ENCODE peak calls at places on chromosomes 2 and 18, in eight cellular contexts. One of them, this sample, is unnamed.

GRCh38 chr2:6893876-6894482 is 16.4 kb downstream of the RSAD2 start:
- DNase-seq in GM04504: no peak
- DNase-seq in caudate nucleus: no peak
- DNase-seq in left colon: no peak
- DNase-seq in WERI-Rb-1: no peak
- DNase-seq in astrocyte of the spinal cord: no peak
- DNase-seq in coronary artery: no peak
- DNase-seq in EH: no peak
- DNase-seq in this sample: no peak

GRCh38 chr2:133045787-133046186 is 375.8 kb upstream of the LYPD1 start:
- DNase-seq in GM04504: no peak
- DNase-seq in caudate nucleus: no peak
- DNase-seq in left colon: no peak
- DNase-seq in WERI-Rb-1: no peak
- DNase-seq in astrocyte of the spinal cord: no peak
- DNase-seq in coronary artery: no peak
- DNase-seq in EH: no peak
- DNase-seq in this sample: no peak

GRCh38 chr18:41371718-41372117 is 583.3 kb upstream of the PIK3C3 start:
- DNase-seq in GM04504: no peak
- DNase-seq in caudate nucleus: no peak
- DNase-seq in left colon: no peak
- DNase-seq in WERI-Rb-1: no peak
- DNase-seq in astrocyte of the spinal cord: no peak
- DNase-seq in coronary artery: no peak
- DNase-seq in EH: peak
- DNase-seq in this sample: no peak

GRCh38 chr2:236512902-236513433 is 56.7 kb upstream of the ACKR3 start:
- DNase-seq in GM04504: peak
- DNase-seq in caudate nucleus: peak
- DNase-seq in left colon: peak
- DNase-seq in WERI-Rb-1: peak
- DNase-seq in astrocyte of the spinal cord: peak
- DNase-seq in coronary artery: no peak
- DNase-seq in EH: peak
- DNase-seq in this sample: peak

GRCh38 chr18:31241900-31242409 is 76.0 kb upstream of the DSG1 start:
- DNase-seq in GM04504: no peak
- DNase-seq in caudate nucleus: no peak
- DNase-seq in left colon: peak
- DNase-seq in WERI-Rb-1: peak
- DNase-seq in astrocyte of the spinal cord: no peak
- DNase-seq in coronary artery: no peak
- DNase-seq in EH: no peak
- DNase-seq in this sample: peak

GRCh38 chr2:74577448-74577847 is 22.9 kb downstream of the DOK1 start:
- DNase-seq in GM04504: no peak
- DNase-seq in caudate nucleus: no peak
- DNase-seq in left colon: no peak
- DNase-seq in WERI-Rb-1: no peak
- DNase-seq in astrocyte of the spinal cord: no peak
- DNase-seq in coronary artery: no peak
- DNase-seq in EH: peak
- DNase-seq in this sample: no peak

GRCh38 chr2:61434314-61434713 is 36.6 kb downstream of the USP34 start:
- DNase-seq in GM04504: no peak
- DNase-seq in caudate nucleus: no peak
- DNase-seq in left colon: peak
- DNase-seq in WERI-Rb-1: no peak
- DNase-seq in astrocyte of the spinal cord: no peak
- DNase-seq in coronary artery: no peak
- DNase-seq in EH: no peak
- DNase-seq in this sample: no peak

GRCh38 chr18:64330161-64330560 is 181.3 kb upstream of the LINC00305 start:
- DNase-seq in GM04504: no peak
- DNase-seq in caudate nucleus: no peak
- DNase-seq in left colon: no peak
- DNase-seq in WERI-Rb-1: peak
- DNase-seq in astrocyte of the spinal cord: no peak
- DNase-seq in coronary artery: no peak
- DNase-seq in EH: no peak
- DNase-seq in this sample: no peak

GRCh38 chr2:99524056-99524455 is 34.2 kb upstream of the REV1 start:
- DNase-seq in GM04504: no peak
- DNase-seq in caudate nucleus: no peak
- DNase-seq in left colon: no peak
- DNase-seq in WERI-Rb-1: peak
- DNase-seq in astrocyte of the spinal cord: no peak
- DNase-seq in coronary artery: no peak
- DNase-seq in EH: no peak
- DNase-seq in this sample: no peak

GRCh38 chr2:208306291-208306690 is 40.2 kb downstream of the PIKFYVE start:
- DNase-seq in GM04504: peak
- DNase-seq in caudate nucleus: no peak
- DNase-seq in left colon: no peak
- DNase-seq in WERI-Rb-1: no peak
- DNase-seq in astrocyte of the spinal cord: peak
- DNase-seq in coronary artery: no peak
- DNase-seq in EH: peak
- DNase-seq in this sample: no peak

GRCh38 chr2:43217228-43218220 is 8.9 kb downstream of the ZFP36L2 start:
- DNase-seq in GM04504: no peak
- DNase-seq in caudate nucleus: no peak
- DNase-seq in left colon: peak
- DNase-seq in WERI-Rb-1: no peak
- DNase-seq in astrocyte of the spinal cord: peak
- DNase-seq in coronary artery: no peak
- DNase-seq in EH: no peak
- DNase-seq in this sample: peak

GRCh38 chr2:73984203-73984921 is at the start of gene TET3:
- DNase-seq in GM04504: no peak
- DNase-seq in caudate nucleus: no peak
- DNase-seq in left colon: peak
- DNase-seq in WERI-Rb-1: peak
- DNase-seq in astrocyte of the spinal cord: no peak
- DNase-seq in coronary artery: no peak
- DNase-seq in EH: peak
- DNase-seq in this sample: peak

GRCh38 chr2:233130024-233130423 is 69.9 kb downstream of the INPP5D start:
- DNase-seq in GM04504: no peak
- DNase-seq in caudate nucleus: no peak
- DNase-seq in left colon: no peak
- DNase-seq in WERI-Rb-1: no peak
- DNase-seq in astrocyte of the spinal cord: no peak
- DNase-seq in coronary artery: no peak
- DNase-seq in EH: no peak
- DNase-seq in this sample: no peak

GRCh38 chr2:24722141-24722790 is 70.9 kb downstream of the PTRHD1 start:
- DNase-seq in GM04504: no peak
- DNase-seq in caudate nucleus: no peak
- DNase-seq in left colon: no peak
- DNase-seq in WERI-Rb-1: no peak
- DNase-seq in astrocyte of the spinal cord: no peak
- DNase-seq in coronary artery: no peak
- DNase-seq in EH: peak
- DNase-seq in this sample: no peak

GRCh38 chr2:218516614-218517013 is 51.5 kb downstream of the USP37 start:
- DNase-seq in GM04504: no peak
- DNase-seq in caudate nucleus: no peak
- DNase-seq in left colon: no peak
- DNase-seq in WERI-Rb-1: peak
- DNase-seq in astrocyte of the spinal cord: no peak
- DNase-seq in coronary artery: no peak
- DNase-seq in EH: peak
- DNase-seq in this sample: no peak

GRCh38 chr18:64273724-64274123 is 124.8 kb upstream of the LINC00305 start:
- DNase-seq in GM04504: no peak
- DNase-seq in caudate nucleus: no peak
- DNase-seq in left colon: no peak
- DNase-seq in WERI-Rb-1: no peak
- DNase-seq in astrocyte of the spinal cord: no peak
- DNase-seq in coronary artery: no peak
- DNase-seq in EH: no peak
- DNase-seq in this sample: no peak

GRCh38 chr2:44777542-44777941 is 164.0 kb upstream of the SIX3 start:
- DNase-seq in GM04504: no peak
- DNase-seq in caudate nucleus: peak
- DNase-seq in left colon: no peak
- DNase-seq in WERI-Rb-1: peak
- DNase-seq in astrocyte of the spinal cord: no peak
- DNase-seq in coronary artery: no peak
- DNase-seq in EH: peak
- DNase-seq in this sample: no peak

GRCh38 chr2:105734762-105735538 is 9.8 kb upstream of the NCK2 start:
- DNase-seq in GM04504: no peak
- DNase-seq in caudate nucleus: no peak
- DNase-seq in left colon: no peak
- DNase-seq in WERI-Rb-1: no peak
- DNase-seq in astrocyte of the spinal cord: peak
- DNase-seq in coronary artery: no peak
- DNase-seq in EH: peak
- DNase-seq in this sample: no peak

GRCh38 chr2:64688909-64689308 is 35.2 kb upstream of the SERTAD2 start:
- DNase-seq in GM04504: no peak
- DNase-seq in caudate nucleus: no peak
- DNase-seq in left colon: no peak
- DNase-seq in WERI-Rb-1: no peak
- DNase-seq in astrocyte of the spinal cord: no peak
- DNase-seq in coronary artery: no peak
- DNase-seq in EH: no peak
- DNase-seq in this sample: no peak

GRCh38 chr2:190837417-190837816 is 43.2 kb upstream of the GLS start:
- DNase-seq in GM04504: no peak
- DNase-seq in caudate nucleus: no peak
- DNase-seq in left colon: no peak
- DNase-seq in WERI-Rb-1: no peak
- DNase-seq in astrocyte of the spinal cord: peak
- DNase-seq in coronary artery: no peak
- DNase-seq in EH: peak
- DNase-seq in this sample: no peak

GRCh38 chr2:64417624-64418023 is 36.3 kb upstream of the LGALSL start:
- DNase-seq in GM04504: no peak
- DNase-seq in caudate nucleus: no peak
- DNase-seq in left colon: no peak
- DNase-seq in WERI-Rb-1: no peak
- DNase-seq in astrocyte of the spinal cord: no peak
- DNase-seq in coronary artery: no peak
- DNase-seq in EH: no peak
- DNase-seq in this sample: no peak

GRCh38 chr2:202965810-202966454 is 48.7 kb upstream of the NBEAL1 start:
- DNase-seq in GM04504: no peak
- DNase-seq in caudate nucleus: no peak
- DNase-seq in left colon: no peak
- DNase-seq in WERI-Rb-1: no peak
- DNase-seq in astrocyte of the spinal cord: peak
- DNase-seq in coronary artery: no peak
- DNase-seq in EH: peak
- DNase-seq in this sample: no peak

GRCh38 chr2:127143851-127144782 is 37.2 kb upstream of the BIN1 start:
- DNase-seq in GM04504: no peak
- DNase-seq in caudate nucleus: peak
- DNase-seq in left colon: no peak
- DNase-seq in WERI-Rb-1: no peak
- DNase-seq in astrocyte of the spinal cord: peak
- DNase-seq in coronary artery: no peak
- DNase-seq in EH: peak
- DNase-seq in this sample: no peak

GRCh38 chr2:25772078-25772477 is 98.7 kb upstream of the DTNB start:
- DNase-seq in GM04504: no peak
- DNase-seq in caudate nucleus: no peak
- DNase-seq in left colon: no peak
- DNase-seq in WERI-Rb-1: no peak
- DNase-seq in astrocyte of the spinal cord: no peak
- DNase-seq in coronary artery: no peak
- DNase-seq in EH: no peak
- DNase-seq in this sample: no peak

GRCh38 chr2:27147935-27148334 is 869 bp upstream of the TCF23 start:
- DNase-seq in GM04504: no peak
- DNase-seq in caudate nucleus: no peak
- DNase-seq in left colon: no peak
- DNase-seq in WERI-Rb-1: no peak
- DNase-seq in astrocyte of the spinal cord: no peak
- DNase-seq in coronary artery: no peak
- DNase-seq in EH: no peak
- DNase-seq in this sample: no peak

GRCh38 chr2:101951296-101951695 is 40.5 kb upstream of the IL1R2 start:
- DNase-seq in GM04504: no peak
- DNase-seq in caudate nucleus: no peak
- DNase-seq in left colon: no peak
- DNase-seq in WERI-Rb-1: no peak
- DNase-seq in astrocyte of the spinal cord: no peak
- DNase-seq in coronary artery: no peak
- DNase-seq in EH: no peak
- DNase-seq in this sample: no peak

GRCh38 chr18:7568426-7568825 is 1.3 kb downstream of the PTPRM start:
- DNase-seq in GM04504: no peak
- DNase-seq in caudate nucleus: peak
- DNase-seq in left colon: peak
- DNase-seq in WERI-Rb-1: peak
- DNase-seq in astrocyte of the spinal cord: peak
- DNase-seq in coronary artery: peak
- DNase-seq in EH: peak
- DNase-seq in this sample: peak

GRCh38 chr2:96917008-96917575 is 47.2 kb upstream of the SEMA4C start:
- DNase-seq in GM04504: no peak
- DNase-seq in caudate nucleus: no peak
- DNase-seq in left colon: peak
- DNase-seq in WERI-Rb-1: no peak
- DNase-seq in astrocyte of the spinal cord: no peak
- DNase-seq in coronary artery: no peak
- DNase-seq in EH: peak
- DNase-seq in this sample: peak

GRCh38 chr2:27109083-27109482 is 9.8 kb downstream of the CGREF1 start:
- DNase-seq in GM04504: no peak
- DNase-seq in caudate nucleus: no peak
- DNase-seq in left colon: no peak
- DNase-seq in WERI-Rb-1: no peak
- DNase-seq in astrocyte of the spinal cord: no peak
- DNase-seq in coronary artery: no peak
- DNase-seq in EH: no peak
- DNase-seq in this sample: no peak

GRCh38 chr2:38398739-38399138 is 21.7 kb upstream of the ATL2 start:
- DNase-seq in GM04504: no peak
- DNase-seq in caudate nucleus: no peak
- DNase-seq in left colon: no peak
- DNase-seq in WERI-Rb-1: no peak
- DNase-seq in astrocyte of the spinal cord: no peak
- DNase-seq in coronary artery: no peak
- DNase-seq in EH: no peak
- DNase-seq in this sample: no peak

GRCh38 chr2:227188292-227188691 is 23.9 kb downstream of the COL4A3 start:
- DNase-seq in GM04504: no peak
- DNase-seq in caudate nucleus: no peak
- DNase-seq in left colon: no peak
- DNase-seq in WERI-Rb-1: no peak
- DNase-seq in astrocyte of the spinal cord: peak
- DNase-seq in coronary artery: no peak
- DNase-seq in EH: peak
- DNase-seq in this sample: peak

GRCh38 chr2:218927411-218927810 is 32.1 kb upstream of the CDK5R2 start:
- DNase-seq in GM04504: no peak
- DNase-seq in caudate nucleus: no peak
- DNase-seq in left colon: no peak
- DNase-seq in WERI-Rb-1: no peak
- DNase-seq in astrocyte of the spinal cord: no peak
- DNase-seq in coronary artery: no peak
- DNase-seq in EH: no peak
- DNase-seq in this sample: no peak

GRCh38 chr18:49814147-49814499 is 790 bp upstream of the ACAA2 start:
- DNase-seq in GM04504: peak
- DNase-seq in caudate nucleus: peak
- DNase-seq in left colon: no peak
- DNase-seq in WERI-Rb-1: peak
- DNase-seq in astrocyte of the spinal cord: peak
- DNase-seq in coronary artery: peak
- DNase-seq in EH: peak
- DNase-seq in this sample: peak

GRCh38 chr2:125581561-125581960 is 1074.4 kb upstream of the GYPC start:
- DNase-seq in GM04504: no peak
- DNase-seq in caudate nucleus: no peak
- DNase-seq in left colon: peak
- DNase-seq in WERI-Rb-1: no peak
- DNase-seq in astrocyte of the spinal cord: no peak
- DNase-seq in coronary artery: no peak
- DNase-seq in EH: no peak
- DNase-seq in this sample: no peak